ENCODE peak calls at places on chromosome 1, in four cellular contexts. D is HEK293T, P is OCI-M1, E is NCI-H1092 treated with DMSO at 0.1 percent for 48 hours. K is an unnamed sample.

GRCh38 chr1:116711061-116711582 is 43.1 kb upstream of the CD2 start:
- DNase-seq in D (no peak), P (no peak), E (peak), K (peak)

GRCh38 chr1:67342002-67342890 is 34.6 kb downstream of the IL12RB2 start:
- DNase-seq in D (no peak), P (no peak), E (no peak), K (peak)

GRCh38 chr1:100955322-100955721 is 59.4 kb downstream of the SLC30A7 start:
- DNase-seq in E (no peak), P (no peak), D (no peak), K (no peak)

GRCh38 chr1:224623310-224623714 is 7.2 kb downstream of the CNIH3 start:
- DNase-seq in D (no peak), P (peak), E (no peak), K (no peak)

GRCh38 chr1:149915429-149916192 is 2.0 kb downstream of the SV2A start:
- DNase-seq in P (no peak), D (no peak), E (no peak), K (no peak)

GRCh38 chr1:31912087-31912780 is 25.9 kb downstream of the PTP4A2 start:
- DNase-seq in D (no peak), E (no peak), P (no peak), K (no peak)

GRCh38 chr1:113779542-113779941 is 20.3 kb upstream of the PHTF1 start:
- DNase-seq in D (no peak), P (peak), E (no peak), K (no peak)

GRCh38 chr1:173224887-173225280 is 17.8 kb upstream of the TNFSF4 start:
- DNase-seq in P (no peak), E (no peak), D (no peak), K (no peak)

GRCh38 chr1:202107321-202107761 is 15.4 kb upstream of the GPR37L1 start:
- DNase-seq in D (no peak), E (peak), P (no peak), K (peak)

GRCh38 chr1:167776151-167776550 is 54.4 kb downstream of the MPZL1 start:
- DNase-seq in E (no peak), P (no peak), D (no peak), K (no peak)

GRCh38 chr1:26820784-26821269 is 5.7 kb upstream of the ZDHHC18 start:
- DNase-seq in D (no peak), P (peak), E (no peak), K (no peak)

GRCh38 chr1:203521071-203521794 is 27.3 kb downstream of the OPTC start:
- DNase-seq in D (no peak), P (no peak), E (peak), K (no peak)

GRCh38 chr1:25033828-25034451 is 103.9 kb upstream of the RUNX3 start:
- DNase-seq in P (no peak), E (no peak), D (no peak), K (no peak)

GRCh38 chr1:162639718-162640117 is 7.5 kb downstream of the DDR2 start:
- DNase-seq in E (no peak), P (no peak), D (no peak), K (no peak)

GRCh38 chr1:36966242-36966641 is 68.1 kb downstream of the GRIK3 start:
- DNase-seq in P (peak), E (no peak), D (peak), K (peak)

GRCh38 chr1:46342084-46342656 is 1.6 kb downstream of the NSUN4 start:
- DNase-seq in P (no peak), E (no peak), D (peak), K (peak)

GRCh38 chr1:23402286-23403037 is 22.1 kb downstream of the TCEA3 start:
- DNase-seq in E (no peak), D (no peak), P (no peak), K (no peak)

GRCh38 chr1:68254667-68255226 is 22.4 kb upstream of the WLS start:
- DNase-seq in D (no peak), E (no peak), P (no peak), K (no peak)

GRCh38 chr1:161763522-161764098 is 2.5 kb upstream of the ATF6 start:
- DNase-seq in D (peak), P (peak), E (no peak), K (peak)

GRCh38 chr1:235649722-235650163 is at the start of gene GNG4:
- DNase-seq in P (no peak), D (peak), E (peak), K (peak)

GRCh38 chr1:226875641-226876295 is 5.4 kb downstream of the PSEN2 start:
- DNase-seq in E (no peak), D (no peak), P (no peak), K (peak)